ENCODE peak calls at places on chromosomes 6 and 20, in five cellular contexts. S is T-helper 9 cell, P is psoas muscle, O is astrocyte of the spinal cord, I is dermis microvascular lymphatic vessel endothelial cell. V is an unnamed sample.

GRCh38 chr6:165834613-165835259 is 171.7 kb upstream of the PDE10A start:
- DNase-seq in S (no peak), P (no peak), O (no peak), I (peak), V (no peak)

GRCh38 chr20:9241232-9241692 is 172.4 kb downstream of the PLCB4 start:
- DNase-seq in S (no peak), P (no peak), O (peak), I (peak), V (no peak)

GRCh38 chr20:3797592-3798404 is 1.7 kb downstream of the CDC25B start:
- DNase-seq in S (no peak), P (no peak), O (no peak), I (no peak), V (peak)

GRCh38 chr20:61901421-61902212 is 164.1 kb downstream of the TAF4 start:
- DNase-seq in S (no peak), P (no peak), O (no peak), I (no peak), V (no peak)

GRCh38 chr20:17833036-17833674 is 133.4 kb downstream of the BANF2 start:
- DNase-seq in S (no peak), P (no peak), O (peak), I (no peak), V (no peak)

GRCh38 chr6:43766964-43767461 is 3.0 kb upstream of the VEGFA start:
- DNase-seq in S (no peak), P (no peak), O (no peak), I (no peak), V (no peak)

GRCh38 chr20:33081411-33082154 is 2.1 kb downstream of the BPIFB4 start:
- DNase-seq in S (no peak), P (no peak), O (no peak), I (no peak), V (no peak)

GRCh38 chr6:32519117-32519909 is 10.8 kb downstream of the HLA-DRB5 start:
- DNase-seq in S (no peak), P (no peak), O (no peak), I (no peak), V (no peak)

GRCh38 chr6:84062519-84063154 is 29.1 kb downstream of the MRAP2 start:
- DNase-seq in S (no peak), P (no peak), O (no peak), I (no peak), V (no peak)

GRCh38 chr6:150169609-150170008 is 26.8 kb downstream of the PPP1R14C start:
- DNase-seq in S (no peak), P (no peak), O (peak), I (no peak), V (no peak)

GRCh38 chr6:36266913-36267644 is 2.8 kb upstream of the PNPLA1 start:
- DNase-seq in S (no peak), P (no peak), O (no peak), I (no peak), V (no peak)

GRCh38 chr6:38492031-38492430 is 147.7 kb downstream of the BTBD9 start:
- DNase-seq in S (no peak), P (no peak), O (no peak), I (no peak), V (no peak)

GRCh38 chr6:28980797-28981390 is 24.2 kb downstream of the ZNF311 start:
- DNase-seq in S (peak), P (peak), O (peak), I (peak), V (peak)

V was measured in effector CD8-positive, alpha-beta T cell.